ENCODE peak calls at places on chromosome 11, in eight cellular contexts. E is endothelial cell of umbilical vein, U is HCT116, W is GM12878, M is HepG2, Z is GM23338, Q is H1, C is K562. O is an unnamed sample.

GRCh38 chr11:10606536-10607208 is 38.2 kb upstream of the LYVE1 start:
- DNase-seq in E (peak), U (no peak), W (peak), M (no peak), Z (no peak), Q (no peak), C (no peak), O (no peak)

GRCh38 chr11:33214187-33214586 is 43.0 kb upstream of the HIPK3 start:
- DNase-seq in E (no peak), U (no peak), W (no peak), M (no peak), Z (no peak), Q (no peak), C (no peak), O (no peak)

GRCh38 chr11:70456921-70457532 is 58.7 kb downstream of the CTTN start:
- DNase-seq in E (peak), U (no peak), W (no peak), M (peak), Z (no peak), Q (no peak), C (peak), O (no peak)

GRCh38 chr11:80307676-80308075 is 866.8 kb upstream of the TENM4 start:
- DNase-seq in E (no peak), U (no peak), W (no peak), M (no peak), Z (no peak), Q (no peak), C (no peak), O (no peak)

GRCh38 chr11:8365542-8365941 is 101.9 kb upstream of the LMO1 start:
- DNase-seq in E (no peak), U (no peak), W (no peak), M (no peak), Z (peak), Q (peak), C (peak), O (no peak)

GRCh38 chr11:69209936-69210659 is 54.4 kb downstream of the SMIM38 start:
- DNase-seq in E (no peak), U (no peak), W (peak), M (peak), Z (no peak), Q (no peak), C (peak), O (no peak)

GRCh38 chr11:95487391-95487790 is 256.4 kb upstream of the SESN3 start:
- DNase-seq in E (no peak), U (no peak), W (peak), M (no peak), Z (peak), Q (no peak), C (no peak), O (no peak)

GRCh38 chr11:43631732-43632131 is 48.8 kb upstream of the HSD17B12 start:
- DNase-seq in E (no peak), U (no peak), W (no peak), M (no peak), Z (peak), Q (no peak), C (no peak), O (no peak)

GRCh38 chr11:34339149-34340064 is 18.4 kb downstream of the ABTB2 start:
- DNase-seq in E (no peak), U (no peak), W (peak), M (peak), Z (no peak), Q (no peak), C (no peak), O (no peak)

GRCh38 chr11:78427615-78428272 is 10.1 kb upstream of the GAB2 start:
- DNase-seq in E (no peak), U (no peak), W (no peak), M (no peak), Z (no peak), Q (no peak), C (no peak), O (no peak)

GRCh38 chr11:119093951-119094815 is 7.5 kb downstream of the DPAGT1 start:
- DNase-seq in E (peak), U (no peak), W (no peak), M (no peak), Z (peak), Q (peak), C (peak), O (no peak)

GRCh38 chr11:95364324-95365295 is 133.6 kb upstream of the SESN3 start:
- DNase-seq in E (no peak), U (no peak), W (no peak), M (peak), Z (no peak), Q (no peak), C (no peak), O (no peak)

GRCh38 chr11:69267395-69267805 is 26.6 kb upstream of the MYEOV start:
- DNase-seq in E (peak), U (no peak), W (no peak), M (peak), Z (no peak), Q (no peak), C (no peak), O (no peak)

DNA sequence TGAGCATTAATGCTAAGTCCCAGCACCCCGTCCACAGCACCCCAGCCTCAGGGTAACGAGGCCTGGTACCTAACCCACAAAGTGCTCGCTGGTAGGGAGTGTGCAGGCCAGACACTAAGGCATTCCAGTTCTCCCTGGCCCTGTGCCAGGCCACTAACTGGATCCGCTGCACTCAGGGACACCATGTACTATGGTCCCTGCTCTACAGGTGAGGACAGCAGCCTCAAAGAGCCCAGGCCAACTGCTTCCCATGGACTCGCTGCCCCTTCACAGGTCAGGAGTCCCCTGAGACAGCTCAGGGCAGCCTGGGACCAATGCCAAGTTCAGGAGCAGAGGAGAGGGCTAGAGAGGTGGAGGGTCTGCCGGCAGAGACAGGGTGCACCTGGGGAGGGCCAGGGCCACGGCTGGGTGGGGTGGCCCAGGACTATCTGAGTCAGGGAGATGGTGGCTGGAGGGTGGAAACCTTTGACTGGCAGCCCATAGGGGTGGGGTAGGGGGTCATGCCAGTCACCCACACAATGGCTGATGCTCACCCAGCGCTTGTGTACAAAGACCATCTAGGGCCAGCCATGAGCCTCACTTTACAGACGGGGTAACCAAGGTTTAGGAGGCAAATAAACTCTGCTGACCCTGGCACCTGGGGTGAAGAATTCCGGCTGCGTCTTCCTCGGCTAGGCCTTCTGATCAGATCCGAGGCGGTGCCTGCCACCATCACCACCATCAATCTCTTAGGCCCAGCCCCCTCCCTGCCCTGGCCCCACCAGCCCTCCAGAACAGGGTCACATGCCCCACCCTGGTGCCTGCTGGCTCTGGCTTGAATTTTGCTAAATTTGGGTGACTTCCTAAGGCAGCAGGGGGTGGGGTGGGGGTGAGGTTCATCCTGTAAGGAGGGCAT is 5.6 kb downstream of the OSBPL5 start:
- DNase-seq in E (no peak), U (no peak), W (no peak), M (no peak), Z (no peak), Q (no peak), C (no peak), O (no peak)
- TF ChIP-seq POLR2AphosphoS5 in E (no peak), U (no peak), W (no peak), M (no peak), Z (no peak), Q (no peak), C (no peak), O (no peak)

DNA sequence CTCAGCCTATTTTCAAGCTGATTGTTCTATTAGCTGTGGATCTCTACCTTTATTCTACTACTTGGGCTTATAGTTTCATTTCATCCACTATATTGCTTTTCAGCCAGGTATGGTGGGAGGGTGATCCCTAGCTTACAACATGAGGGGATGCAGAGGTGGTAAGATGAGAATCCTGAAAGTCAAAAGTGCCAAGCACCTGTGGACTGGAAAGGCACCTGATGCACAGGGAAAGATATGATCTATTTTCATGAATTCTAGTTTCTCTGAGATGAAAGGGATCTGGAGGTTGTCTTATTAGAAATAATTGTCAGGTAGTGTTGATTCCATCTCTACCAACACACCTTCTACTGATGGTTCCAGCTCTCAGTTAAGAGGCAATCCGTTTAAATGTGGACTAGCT is 21.6 kb upstream of the IL18BP start:
- DNase-seq in E (no peak), U (no peak), W (no peak), M (no peak), Z (no peak), Q (no peak), C (no peak), O (no peak)
- TF ChIP-seq EZH2 in E (no peak), U (no peak), W (no peak), M (no peak), Z (no peak), Q (no peak), C (no peak), O (no peak)

GRCh38 chr11:117457835-117458234 is 130.2 kb downstream of the CEP164 start:
- DNase-seq in E (no peak), U (no peak), W (no peak), M (no peak), Z (no peak), Q (no peak), C (no peak), O (no peak)
- H3K27ac ChIP-seq in E (no peak), U (no peak), W (peak), M (no peak), Z (no peak), Q (no peak), C (no peak), O (no peak)

GRCh38 chr11:116692318-116693106 is 80.3 kb downstream of the BUD13 start:
- DNase-seq in E (no peak), U (no peak), W (no peak), M (no peak), Z (no peak), Q (no peak), C (no peak), O (no peak)

GRCh38 chr11:116695657-116696254 is 77.0 kb downstream of the BUD13 start:
- DNase-seq in E (no peak), U (no peak), W (no peak), M (no peak), Z (no peak), Q (no peak), C (no peak), O (no peak)

GRCh38 chr11:116693206-116694016 is 79.4 kb downstream of the BUD13 start:
- DNase-seq in E (no peak), U (no peak), W (no peak), M (no peak), Z (no peak), Q (peak), C (no peak), O (no peak)

GRCh38 chr11:116694815-116695590 is 77.8 kb downstream of the BUD13 start:
- DNase-seq in E (no peak), U (no peak), W (no peak), M (no peak), Z (no peak), Q (peak), C (no peak), O (no peak)

DNA sequence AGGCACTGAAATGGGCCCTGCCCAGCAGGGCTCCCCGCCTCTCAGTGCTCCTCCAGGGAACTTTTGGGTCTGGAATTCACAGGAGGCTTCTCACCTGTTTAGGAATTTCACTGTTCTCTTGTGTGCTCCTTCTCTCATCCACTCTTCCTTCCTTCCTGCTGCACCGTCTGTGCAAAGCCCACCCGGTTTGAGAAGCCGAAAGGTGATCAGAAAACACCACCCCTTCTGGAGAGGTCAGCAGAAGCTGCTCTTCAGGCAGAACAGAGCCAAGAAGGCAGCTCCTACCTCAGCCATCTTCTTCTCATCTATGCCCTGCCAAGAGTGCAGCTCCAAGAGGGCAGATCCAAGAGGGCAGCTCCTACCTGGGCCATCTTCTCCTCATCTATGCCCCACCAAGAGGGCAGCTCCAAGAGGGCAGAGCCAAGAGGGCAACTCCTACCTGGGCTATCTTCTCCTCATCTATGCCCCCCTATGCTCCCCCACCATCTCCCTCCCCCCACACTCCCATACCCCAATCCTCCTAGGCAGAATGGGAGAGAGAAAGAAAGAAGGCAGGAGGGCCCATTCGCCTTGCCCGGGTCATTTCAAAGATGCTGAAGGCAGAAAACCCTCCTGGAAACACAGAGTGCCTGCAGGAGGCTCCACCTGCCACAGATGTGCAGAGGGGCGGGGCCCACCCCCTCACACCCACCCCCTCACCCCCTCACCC is 78.6 kb downstream of the BUD13 start:
- DNase-seq in E (no peak), U (no peak), W (no peak), M (no peak), Z (no peak), Q (peak), C (no peak), O (no peak)
- TF ChIP-seq POLR2AphosphoS5 in E (no peak), U (no peak), W (no peak), M (no peak), Z (no peak), Q (no peak), C (no peak), O (no peak)

GRCh38 chr11:86302092-86302793 is at the start of gene HIKESHI:
- DNase-seq in E (peak), U (peak), W (peak), M (peak), Z (peak), Q (peak), C (peak), O (peak)
- TF ChIP-seq EZH2 in E (no peak), U (no peak), W (no peak), M (no peak), Z (no peak), Q (no peak), C (no peak), O (no peak)

GRCh38 chr11:18012906-18013781 is at the start of gene SERGEF:
- DNase-seq in E (peak), U (peak), W (peak), M (peak), Z (peak), Q (peak), C (peak), O (no peak)
- H3K27ac ChIP-seq in E (peak), U (peak), W (peak), M (peak), Z (peak), Q (no peak), C (peak), O (no peak)

GRCh38 chr11:12754582-12755250 is 80.5 kb downstream of the TEAD1 start:
- DNase-seq in E (no peak), U (no peak), W (no peak), M (no peak), Z (no peak), Q (no peak), C (no peak), O (no peak)
- TF ChIP-seq POLR2AphosphoS5 in E (no peak), U (no peak), W (no peak), M (no peak), Z (no peak), Q (no peak), C (no peak), O (no peak)

GRCh38 chr11:65786786-65787636 is at the start of gene OVOL1:
- DNase-seq in E (no peak), U (peak), W (no peak), M (no peak), Z (peak), Q (peak), C (no peak), O (no peak)
- TF ChIP-seq EZH2 in E (peak), U (no peak), W (peak), M (peak), Z (peak), Q (no peak), C (no peak), O (no peak)

O was measured in SK-N-MC.